ENCODE peak calls at places on chromosomes 13 and 19, in four cellular contexts. One of them, this sample, is unnamed.

GRCh38 chr19:10672529-10673150 is 18.5 kb downstream of the ILF3 start:
- DNase-seq in colonic mucosa: no peak
- DNase-seq in left lung: peak; percentile 24
- DNase-seq in HL-60: no peak
- DNase-seq in this sample: no peak

GRCh38 chr19:37127999-37128820 is 44.3 kb downstream of the ZNF585A start:
- DNase-seq in left lung: no peak
- DNase-seq in HL-60: no peak
- DNase-seq in colonic mucosa: no peak
- DNase-seq in this sample: no peak

GRCh38 chr19:36489920-36490415 is 607 bp upstream of the ZNF566 start:
- DNase-seq in colonic mucosa: peak; percentile 85
- DNase-seq in left lung: peak; percentile 87
- DNase-seq in HL-60: peak; percentile 91
- DNase-seq in this sample: peak; percentile 79

GRCh38 chr13:88294368-88294767 is 623.2 kb downstream of the SLITRK5 start:
- DNase-seq in colonic mucosa: no peak
- DNase-seq in HL-60: no peak
- DNase-seq in left lung: no peak
- DNase-seq in this sample: no peak

GRCh38 chr13:25738342-25738771 is 313.5 kb downstream of the SHISA2 start:
- DNase-seq in left lung: no peak
- DNase-seq in colonic mucosa: peak; percentile 30
- DNase-seq in HL-60: no peak
- DNase-seq in this sample: no peak

GRCh38 chr13:79686441-79686840 is 205.5 kb downstream of the NDFIP2 start:
- DNase-seq in colonic mucosa: no peak
- DNase-seq in left lung: no peak
- DNase-seq in HL-60: no peak
- DNase-seq in this sample: no peak

GRCh38 chr19:30604657-30605056 is 232.5 kb downstream of the ZNF536 start:
- DNase-seq in colonic mucosa: no peak
- DNase-seq in left lung: no peak
- DNase-seq in HL-60: no peak
- DNase-seq in this sample: no peak

GRCh38 chr13:18921063-18921462 is 260.6 kb downstream of the TUBA3C start:
- DNase-seq in HL-60: no peak
- DNase-seq in left lung: no peak
- DNase-seq in colonic mucosa: no peak
- DNase-seq in this sample: no peak

GRCh38 chr13:114268344-114269280 is 12.8 kb upstream of the UPF3A start:
- DNase-seq in left lung: no peak
- DNase-seq in HL-60: no peak
- DNase-seq in colonic mucosa: no peak
- DNase-seq in this sample: no peak

GRCh38 chr19:11067356-11068113 is 21.7 kb upstream of the LDLR start:
- DNase-seq in HL-60: no peak
- DNase-seq in colonic mucosa: no peak
- DNase-seq in left lung: no peak
- DNase-seq in this sample: no peak

GRCh38 chr13:30711375-30711774 is 24.0 kb upstream of the ALOX5AP start:
- DNase-seq in colonic mucosa: no peak
- DNase-seq in HL-60: no peak
- DNase-seq in left lung: no peak
- DNase-seq in this sample: no peak
- H3K27ac ChIP-seq in colonic mucosa: no peak overlapping the region
- H3K27ac ChIP-seq in HL-60: no peak overlapping the region
- H3K27ac ChIP-seq in left lung: peak overlapping the region; percentile 55
- H3K27ac ChIP-seq in this sample: peak overlapping the region; percentile 72

GRCh38 chr19:2231621-2232221 is 4.4 kb downstream of the PLEKHJ1 start:
- DNase-seq in left lung: no peak
- DNase-seq in HL-60: peak; percentile 42
- DNase-seq in colonic mucosa: no peak
- DNase-seq in this sample: no peak
- TF ChIP-seq CTCF in left lung: no peak
- TF ChIP-seq CTCF in HL-60: peak; percentile 47
- TF ChIP-seq CTCF in colonic mucosa: no peak
- TF ChIP-seq CTCF in this sample: no peak

DNA sequence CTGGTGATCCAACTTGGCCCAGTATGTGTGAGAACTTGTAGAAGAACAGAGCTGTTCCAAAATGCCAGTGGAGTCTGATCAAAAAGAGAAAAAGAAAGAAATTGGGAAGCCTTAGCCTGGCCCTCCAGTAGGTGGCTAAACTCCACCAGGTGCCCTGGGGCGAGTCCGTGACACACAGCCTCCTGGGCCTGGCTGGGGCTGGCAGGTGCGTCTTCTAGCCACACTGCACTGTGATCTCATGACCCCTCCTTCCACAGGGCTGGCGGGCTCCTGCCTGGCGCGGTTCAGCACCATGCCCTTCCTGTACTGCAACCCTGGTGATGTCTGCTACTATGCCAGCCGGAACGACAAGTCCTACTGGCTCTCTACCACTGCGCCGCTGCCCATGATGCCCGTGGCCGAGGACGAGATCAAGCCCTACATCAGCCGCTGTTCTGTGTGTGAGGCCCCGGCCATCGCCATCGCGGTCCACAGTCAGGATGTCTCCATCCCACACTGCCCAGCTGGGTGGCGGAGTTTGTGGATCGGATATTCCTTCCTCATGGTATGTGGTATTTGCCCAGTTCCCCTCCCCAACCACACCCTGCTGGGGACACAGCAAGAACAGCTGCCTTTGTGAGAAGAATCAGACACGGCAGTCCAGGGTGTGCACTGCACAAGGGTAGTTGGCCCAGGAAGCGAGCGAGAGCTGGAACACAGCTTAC is 53.7 kb downstream of the RAB20 start:
- DNase-seq in HL-60: no peak
- DNase-seq in colonic mucosa: peak; percentile 87
- DNase-seq in left lung: no peak
- DNase-seq in this sample: no peak
- H3K4me3 ChIP-seq in HL-60: no peak overlapping the region
- H3K4me3 ChIP-seq in colonic mucosa: no peak overlapping the region
- H3K4me3 ChIP-seq in left lung: no peak overlapping the region
- H3K4me3 ChIP-seq in this sample: no peak overlapping the region

GRCh38 chr13:55437162-55437561 is 1703.6 kb upstream of the PRR20A start:
- DNase-seq in colonic mucosa: no peak
- DNase-seq in left lung: no peak
- DNase-seq in HL-60: no peak
- DNase-seq in this sample: no peak
- H3K27ac ChIP-seq in colonic mucosa: no peak overlapping the region
- H3K27ac ChIP-seq in left lung: no peak overlapping the region
- H3K27ac ChIP-seq in HL-60: no peak overlapping the region
- H3K27ac ChIP-seq in this sample: no peak overlapping the region

DNA sequence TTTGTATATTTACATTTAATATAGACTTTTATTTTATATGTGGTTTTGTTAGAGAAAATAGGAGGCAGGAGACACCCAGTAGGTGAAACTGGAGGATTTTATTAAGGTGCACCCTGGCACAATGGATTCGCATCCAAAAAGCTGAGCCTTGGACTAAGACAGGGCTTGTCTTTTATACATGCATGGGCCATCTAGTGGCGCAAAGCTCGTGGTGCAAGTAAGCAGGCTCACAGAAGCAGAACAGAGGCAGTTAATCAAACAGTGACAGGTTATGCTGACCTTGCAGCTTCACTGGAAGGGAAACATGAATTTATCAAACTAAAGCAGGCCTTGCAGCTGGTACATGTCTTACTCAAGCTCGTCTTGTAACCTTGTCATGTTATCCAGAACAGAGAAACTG is 58.8 kb upstream of the ZNF681 start:
- DNase-seq in HL-60: peak; percentile 28
- DNase-seq in left lung: no peak
- DNase-seq in colonic mucosa: peak; percentile 27
- DNase-seq in this sample: no peak
- TF ChIP-seq CTCF in HL-60: peak; percentile 6
- TF ChIP-seq CTCF in left lung: peak; percentile 34
- TF ChIP-seq CTCF in colonic mucosa: peak; percentile 41
- TF ChIP-seq CTCF in this sample: peak; percentile 23

DNA sequence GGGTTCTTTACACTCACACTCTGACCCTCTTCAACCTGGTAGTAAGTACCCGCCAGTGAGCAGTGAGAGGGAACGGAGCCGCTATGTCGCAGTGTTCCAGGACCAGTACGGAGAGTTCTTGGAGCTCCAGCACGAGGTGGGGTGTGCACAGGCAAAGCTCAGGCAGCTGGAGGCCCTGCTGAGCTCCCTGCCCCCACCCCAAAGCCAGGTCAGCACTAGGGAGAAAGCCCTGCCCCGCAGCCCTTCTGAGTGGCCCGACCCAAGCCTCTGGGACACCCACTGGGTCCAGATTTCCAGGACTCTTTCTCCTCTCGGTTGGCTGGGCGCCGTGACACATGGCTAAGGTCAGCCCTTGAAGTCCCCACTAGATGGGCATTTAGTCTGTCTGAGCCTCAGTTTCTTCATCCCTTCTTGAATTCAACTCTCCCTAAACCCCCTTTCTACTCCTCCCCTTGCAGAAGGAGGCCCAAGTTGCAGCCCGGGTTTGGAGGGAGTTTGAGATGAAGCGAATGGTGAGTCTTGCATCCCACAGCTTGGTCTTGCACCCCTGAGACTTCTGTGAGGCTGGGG is 1.9 kb downstream of the OCEL1 start:
- DNase-seq in left lung: no peak
- DNase-seq in HL-60: no peak
- DNase-seq in colonic mucosa: no peak
- DNase-seq in this sample: no peak
- H3K4me3 ChIP-seq in left lung: no peak overlapping the region
- H3K4me3 ChIP-seq in HL-60: no peak overlapping the region
- H3K4me3 ChIP-seq in colonic mucosa: no peak overlapping the region
- H3K4me3 ChIP-seq in this sample: no peak overlapping the region

GRCh38 chr19:17764348-17764747 is 13.1 kb downstream of the FCHO1 start:
- DNase-seq in left lung: no peak
- DNase-seq in HL-60: no peak
- DNase-seq in colonic mucosa: no peak
- DNase-seq in this sample: no peak

GRCh38 chr19:17761148-17761547 is 9.9 kb downstream of the FCHO1 start:
- DNase-seq in colonic mucosa: no peak
- DNase-seq in HL-60: no peak
- DNase-seq in left lung: no peak
- DNase-seq in this sample: no peak

GRCh38 chr19:17765069-17765618 is 13.9 kb downstream of the FCHO1 start:
- DNase-seq in colonic mucosa: peak; percentile 88
- DNase-seq in left lung: peak; percentile 93
- DNase-seq in HL-60: peak; percentile 95
- DNase-seq in this sample: no peak

GRCh38 chr19:17766543-17767131 is 15.4 kb downstream of the FCHO1 start:
- DNase-seq in left lung: peak; percentile 95
- DNase-seq in colonic mucosa: peak; percentile 96
- DNase-seq in HL-60: peak; percentile 88
- DNase-seq in this sample: peak; percentile 86

DNA sequence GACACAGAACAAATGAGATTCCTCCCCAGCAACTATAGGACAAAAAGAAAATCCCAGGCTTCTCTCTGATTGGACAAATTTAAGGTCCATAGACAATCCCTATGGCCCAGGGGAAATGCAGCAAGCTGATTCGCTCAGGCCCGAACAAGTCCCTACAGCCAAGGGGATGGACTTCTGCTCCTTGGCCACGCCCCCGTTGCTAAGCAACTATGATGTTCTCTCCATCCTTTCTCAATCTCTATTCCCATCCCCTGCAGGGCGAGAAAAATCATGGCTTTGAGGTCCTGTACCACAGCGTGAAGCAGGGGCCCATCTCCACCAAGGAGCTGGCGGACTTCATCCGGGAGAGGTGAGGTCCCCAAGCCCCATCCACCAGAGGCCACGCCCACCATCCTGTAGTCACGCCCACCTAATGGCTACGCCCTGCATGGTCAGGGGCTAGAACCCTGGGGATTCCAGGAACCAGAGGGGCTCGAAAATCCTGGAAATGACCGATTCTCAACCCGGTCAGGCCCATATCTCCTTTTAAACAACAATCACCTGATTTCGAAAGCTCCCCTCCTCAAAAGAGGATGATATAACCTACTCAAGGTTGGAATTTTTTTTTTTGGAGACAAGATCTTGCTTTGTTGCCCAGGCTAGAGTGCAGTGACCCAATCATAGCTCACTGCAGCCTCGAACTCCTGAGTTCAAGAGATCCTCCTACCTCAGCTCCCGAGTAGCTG is 11.4 kb downstream of the FCHO1 start:
- DNase-seq in colonic mucosa: peak; percentile 47
- DNase-seq in HL-60: peak; percentile 63
- DNase-seq in left lung: no peak
- DNase-seq in this sample: no peak
- H3K27ac ChIP-seq in colonic mucosa: no peak overlapping the region
- H3K27ac ChIP-seq in HL-60: no peak overlapping the region
- H3K27ac ChIP-seq in left lung: no peak overlapping the region
- H3K27ac ChIP-seq in this sample: no peak overlapping the region

DNA sequence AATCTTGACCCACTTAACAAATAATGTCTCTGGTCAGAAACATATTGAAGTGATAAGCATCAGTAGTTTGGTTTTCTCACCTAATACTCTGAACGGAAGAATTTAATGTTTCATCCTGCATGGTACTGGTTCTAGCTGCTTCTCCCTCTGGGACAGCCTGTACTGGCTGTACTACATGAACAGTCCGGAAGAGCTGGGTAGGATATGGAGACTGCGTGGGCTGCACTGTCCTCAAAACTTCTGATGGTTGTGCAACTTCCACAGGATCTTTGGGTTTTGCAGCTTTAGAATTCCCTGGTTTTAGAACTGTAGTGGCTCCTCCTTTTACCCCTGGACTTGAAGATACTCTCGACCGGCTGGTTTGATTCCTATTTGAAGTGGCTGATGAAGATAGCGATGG is 78.3 kb downstream of the ELF1 start:
- DNase-seq in colonic mucosa: no peak
- DNase-seq in left lung: no peak
- DNase-seq in HL-60: no peak
- DNase-seq in this sample: no peak
- TF ChIP-seq CTCF in colonic mucosa: no peak
- TF ChIP-seq CTCF in left lung: no peak
- TF ChIP-seq CTCF in HL-60: no peak
- TF ChIP-seq CTCF in this sample: no peak

GRCh38 chr13:110496281-110496680 is 65.2 kb downstream of the RAB20 start:
- DNase-seq in left lung: no peak
- DNase-seq in HL-60: no peak
- DNase-seq in colonic mucosa: no peak
- DNase-seq in this sample: no peak

GRCh38 chr13:110498765-110499164 is 62.8 kb downstream of the RAB20 start:
- DNase-seq in colonic mucosa: no peak
- DNase-seq in HL-60: no peak
- DNase-seq in left lung: peak; percentile 52
- DNase-seq in this sample: no peak

GRCh38 chr13:110497003-110497402 is 64.5 kb downstream of the RAB20 start:
- DNase-seq in left lung: no peak
- DNase-seq in HL-60: no peak
- DNase-seq in colonic mucosa: no peak
- DNase-seq in this sample: no peak

GRCh38 chr13:110499621-110500281 is 61.8 kb downstream of the RAB20 start:
- DNase-seq in HL-60: no peak
- DNase-seq in colonic mucosa: no peak
- DNase-seq in left lung: no peak
- DNase-seq in this sample: no peak

GRCh38 chr13:110498327-110498726 is 63.2 kb downstream of the RAB20 start:
- DNase-seq in left lung: no peak
- DNase-seq in colonic mucosa: no peak
- DNase-seq in HL-60: no peak
- DNase-seq in this sample: no peak
- H3K4me3 ChIP-seq in left lung: no peak overlapping the region
- H3K4me3 ChIP-seq in colonic mucosa: no peak overlapping the region
- H3K4me3 ChIP-seq in HL-60: no peak overlapping the region
- H3K4me3 ChIP-seq in this sample: no peak overlapping the region

GRCh38 chr19:45137179-45137761 is 23.5 kb downstream of the NKPD1 start:
- DNase-seq in colonic mucosa: no peak
- DNase-seq in left lung: no peak
- DNase-seq in HL-60: no peak
- DNase-seq in this sample: no peak
- H3K27ac ChIP-seq in colonic mucosa: no peak overlapping the region
- H3K27ac ChIP-seq in left lung: no peak overlapping the region
- H3K27ac ChIP-seq in HL-60: no peak overlapping the region
- H3K27ac ChIP-seq in this sample: no peak overlapping the region

This sample was measured in RWPE2.